ENCODE peak calls at places on chromosomes 5 and 9, in six cellular contexts. V, A, P, R, O and L are unnamed samples.

GRCh38 chr9:120916573-120916972 is 10.0 kb downstream of the TRAF1 start:
- DNase-seq in P (peak), V (no peak), A (peak), O (no peak), R (no peak), L (no peak)

GRCh38 chr5:7759257-7759871 is 91.6 kb downstream of the CFAP90 start:
- DNase-seq in A (no peak), O (no peak), P (no peak), V (no peak), R (no peak), L (no peak)

GRCh38 chr5:89534331-89534730 is 651.3 kb upstream of the MEF2C start:
- DNase-seq in P (no peak), V (no peak), R (no peak), O (no peak), A (peak), L (no peak)

GRCh38 chr9:68648971-68649370 is 56.1 kb upstream of the PIP5K1B start:
- DNase-seq in R (no peak), V (no peak), A (no peak), P (no peak), O (no peak), L (no peak)

GRCh38 chr5:72314571-72315172 is 5.4 kb downstream of the MRPS27 start:
- DNase-seq in O (no peak), P (no peak), A (peak), R (no peak), V (peak), L (no peak)

GRCh38 chr5:16493261-16493660 is 27.7 kb upstream of the ZNF622 start:
- DNase-seq in P (no peak), V (no peak), R (no peak), A (no peak), O (no peak), L (no peak)

GRCh38 chr5:93746406-93747056 is 5.1 kb upstream of the POU5F2 start:
- DNase-seq in A (peak), P (no peak), V (no peak), O (no peak), R (no peak), L (no peak)

GRCh38 chr9:69261636-69262035 is 63.4 kb upstream of the ENTREP1 start:
- DNase-seq in R (no peak), P (no peak), V (no peak), A (no peak), O (no peak), L (no peak)

GRCh38 chr9:136997830-136998234 is 1.5 kb upstream of the CLIC3 start:
- DNase-seq in P (peak), V (no peak), O (no peak), R (no peak), A (no peak), L (peak)

GRCh38 chr5:1726956-1727355 is 72.7 kb downstream of the MRPL36 start:
- DNase-seq in P (no peak), A (no peak), R (no peak), V (no peak), O (no peak), L (no peak)

GRCh38 chr9:137740311-137740710 is 121.5 kb downstream of the EHMT1 start:
- DNase-seq in O (no peak), P (no peak), A (peak), R (no peak), V (no peak), L (no peak)

GRCh38 chr9:116099821-116100220 is 53.8 kb upstream of the PAPPA start:
- DNase-seq in P (no peak), V (no peak), A (peak), R (no peak), O (no peak), L (no peak)